ENCODE peak calls at places on chromosomes 7 and 10, in nine cellular contexts. One of them, this sample, is unnamed.

GRCh38 chr7:22647451-22648257 is 79.3 kb upstream of the IL6 start:
- DNase-seq in Calu3: no peak
- DNase-seq in GM23338: no peak
- DNase-seq in heart left ventricle: no peak
- DNase-seq in esophagus squamous epithelium: no peak
- DNase-seq in thoracic aorta: no peak
- DNase-seq in nephron progenitor cell: no peak
- DNase-seq in WTC11: no peak
- DNase-seq in A549: no peak
- DNase-seq in this sample: no peak

GRCh38 chr10:113930482-113931057 is 76.1 kb downstream of the NHLRC2 start:
- DNase-seq in nephron progenitor cell: no peak
- DNase-seq in esophagus squamous epithelium: no peak
- DNase-seq in heart left ventricle: no peak
- DNase-seq in thoracic aorta: no peak
- DNase-seq in WTC11: no peak
- DNase-seq in A549: no peak
- DNase-seq in GM23338: no peak
- DNase-seq in Calu3: no peak
- DNase-seq in this sample: no peak

GRCh38 chr7:28020302-28020940 is 160.2 kb downstream of the JAZF1 start:
- DNase-seq in WTC11: peak; percentile 65
- DNase-seq in esophagus squamous epithelium: no peak
- DNase-seq in GM23338: peak; percentile 88
- DNase-seq in nephron progenitor cell: peak; percentile 62
- DNase-seq in Calu3: peak; percentile 75
- DNase-seq in thoracic aorta: no peak
- DNase-seq in heart left ventricle: peak; percentile 71
- DNase-seq in A549: peak; percentile 86
- DNase-seq in this sample: peak; percentile 54

GRCh38 chr10:30557884-30558283 is 71.7 kb downstream of the LYZL2 start:
- DNase-seq in Calu3: no peak
- DNase-seq in nephron progenitor cell: no peak
- DNase-seq in GM23338: peak; percentile 55
- DNase-seq in A549: peak; percentile 38
- DNase-seq in heart left ventricle: no peak
- DNase-seq in esophagus squamous epithelium: no peak
- DNase-seq in thoracic aorta: no peak
- DNase-seq in WTC11: no peak
- DNase-seq in this sample: no peak

GRCh38 chr10:57657164-57657765 is 610.4 kb downstream of the IPMK start:
- DNase-seq in thoracic aorta: no peak
- DNase-seq in nephron progenitor cell: peak; percentile 60
- DNase-seq in A549: peak; percentile 21
- DNase-seq in WTC11: peak; percentile 68
- DNase-seq in GM23338: peak; percentile 87
- DNase-seq in heart left ventricle: peak; percentile 18
- DNase-seq in Calu3: peak; percentile 75
- DNase-seq in esophagus squamous epithelium: no peak
- DNase-seq in this sample: peak; percentile 14

GRCh38 chr7:32115831-32116230 is 45.6 kb upstream of the PDE1C start:
- DNase-seq in Calu3: peak; percentile 39
- DNase-seq in GM23338: no peak
- DNase-seq in nephron progenitor cell: no peak
- DNase-seq in thoracic aorta: no peak
- DNase-seq in A549: no peak
- DNase-seq in esophagus squamous epithelium: no peak
- DNase-seq in WTC11: no peak
- DNase-seq in heart left ventricle: no peak
- DNase-seq in this sample: no peak

GRCh38 chr7:72310301-72310700 is 101.8 kb downstream of the CALN1 start:
- DNase-seq in GM23338: no peak
- DNase-seq in nephron progenitor cell: no peak
- DNase-seq in esophagus squamous epithelium: no peak
- DNase-seq in Calu3: no peak
- DNase-seq in thoracic aorta: no peak
- DNase-seq in A549: no peak
- DNase-seq in heart left ventricle: no peak
- DNase-seq in WTC11: no peak
- DNase-seq in this sample: no peak

GRCh38 chr10:1309969-1310789 is 254.0 kb downstream of the WDR37 start:
- DNase-seq in WTC11: peak; percentile 44
- DNase-seq in thoracic aorta: no peak
- DNase-seq in esophagus squamous epithelium: no peak
- DNase-seq in nephron progenitor cell: no peak
- DNase-seq in GM23338: peak; percentile 91
- DNase-seq in A549: no peak
- DNase-seq in Calu3: no peak
- DNase-seq in heart left ventricle: no peak
- DNase-seq in this sample: no peak

GRCh38 chr10:33032354-33033254 is 74.6 kb upstream of the ITGB1 start:
- DNase-seq in esophagus squamous epithelium: no peak
- DNase-seq in heart left ventricle: no peak
- DNase-seq in Calu3: peak; percentile 15
- DNase-seq in WTC11: no peak
- DNase-seq in thoracic aorta: no peak
- DNase-seq in GM23338: no peak
- DNase-seq in A549: peak; percentile 44
- DNase-seq in nephron progenitor cell: no peak
- DNase-seq in this sample: no peak

GRCh38 chr7:142808802-142809583 is 38.2 kb downstream of the PRSS2 start:
- DNase-seq in nephron progenitor cell: no peak
- DNase-seq in GM23338: no peak
- DNase-seq in thoracic aorta: no peak
- DNase-seq in A549: no peak
- DNase-seq in Calu3: peak; percentile 45
- DNase-seq in heart left ventricle: no peak
- DNase-seq in esophagus squamous epithelium: peak; percentile 59
- DNase-seq in WTC11: no peak
- DNase-seq in this sample: no peak

GRCh38 chr10:57689898-57690297 is 577.8 kb downstream of the IPMK start:
- DNase-seq in GM23338: no peak
- DNase-seq in heart left ventricle: no peak
- DNase-seq in nephron progenitor cell: no peak
- DNase-seq in thoracic aorta: no peak
- DNase-seq in A549: no peak
- DNase-seq in WTC11: no peak
- DNase-seq in Calu3: no peak
- DNase-seq in esophagus squamous epithelium: no peak
- DNase-seq in this sample: no peak

GRCh38 chr10:71435571-71436267 is 39.0 kb downstream of the CDH23 start:
- DNase-seq in heart left ventricle: peak; percentile 49
- DNase-seq in GM23338: no peak
- DNase-seq in esophagus squamous epithelium: no peak
- DNase-seq in A549: no peak
- DNase-seq in WTC11: no peak
- DNase-seq in nephron progenitor cell: no peak
- DNase-seq in thoracic aorta: no peak
- DNase-seq in Calu3: no peak
- DNase-seq in this sample: no peak

GRCh38 chr10:23358357-23358756 is 13.8 kb upstream of the C10orf67 start:
- DNase-seq in thoracic aorta: no peak
- DNase-seq in esophagus squamous epithelium: no peak
- DNase-seq in WTC11: peak; percentile 23
- DNase-seq in heart left ventricle: no peak
- DNase-seq in GM23338: peak; percentile 55
- DNase-seq in Calu3: no peak
- DNase-seq in A549: no peak
- DNase-seq in nephron progenitor cell: no peak
- DNase-seq in this sample: no peak

GRCh38 chr7:30911561-30911969 is at the start of gene AQP1:
- DNase-seq in esophagus squamous epithelium: no peak
- DNase-seq in WTC11: no peak
- DNase-seq in nephron progenitor cell: no peak
- DNase-seq in GM23338: no peak
- DNase-seq in Calu3: no peak
- DNase-seq in heart left ventricle: peak; percentile 94
- DNase-seq in A549: no peak
- DNase-seq in thoracic aorta: peak; percentile 89
- DNase-seq in this sample: no peak

GRCh38 chr10:19845963-19846362 is 29.7 kb downstream of the PLXDC2 start:
- DNase-seq in thoracic aorta: no peak
- DNase-seq in WTC11: no peak
- DNase-seq in A549: no peak
- DNase-seq in nephron progenitor cell: no peak
- DNase-seq in esophagus squamous epithelium: no peak
- DNase-seq in heart left ventricle: no peak
- DNase-seq in GM23338: no peak
- DNase-seq in Calu3: no peak
- DNase-seq in this sample: no peak

GRCh38 chr7:151507806-151508205 is 11.9 kb downstream of the RHEB start:
- DNase-seq in heart left ventricle: no peak
- DNase-seq in esophagus squamous epithelium: no peak
- DNase-seq in GM23338: no peak
- DNase-seq in WTC11: no peak
- DNase-seq in thoracic aorta: no peak
- DNase-seq in nephron progenitor cell: no peak
- DNase-seq in A549: no peak
- DNase-seq in Calu3: no peak
- DNase-seq in this sample: no peak

GRCh38 chr10:105237685-105238084 is 596.6 kb downstream of the SORCS3 start:
- DNase-seq in Calu3: no peak
- DNase-seq in WTC11: no peak
- DNase-seq in nephron progenitor cell: no peak
- DNase-seq in GM23338: no peak
- DNase-seq in esophagus squamous epithelium: no peak
- DNase-seq in A549: no peak
- DNase-seq in heart left ventricle: no peak
- DNase-seq in thoracic aorta: no peak
- DNase-seq in this sample: no peak

GRCh38 chr7:118590107-118590506 is 365.6 kb downstream of the ANKRD7 start:
- DNase-seq in A549: no peak
- DNase-seq in Calu3: peak; percentile 6
- DNase-seq in WTC11: peak; percentile 34
- DNase-seq in esophagus squamous epithelium: no peak
- DNase-seq in heart left ventricle: no peak
- DNase-seq in thoracic aorta: no peak
- DNase-seq in nephron progenitor cell: peak; percentile 7
- DNase-seq in GM23338: peak; percentile 72
- DNase-seq in this sample: no peak

GRCh38 chr7:151901828-151902227 is 24.9 kb upstream of the PRKAG2 start:
- DNase-seq in A549: no peak
- DNase-seq in Calu3: no peak
- DNase-seq in thoracic aorta: no peak
- DNase-seq in heart left ventricle: no peak
- DNase-seq in nephron progenitor cell: no peak
- DNase-seq in esophagus squamous epithelium: no peak
- DNase-seq in WTC11: no peak
- DNase-seq in GM23338: no peak
- DNase-seq in this sample: no peak

GRCh38 chr7:351681-352480 is 61.9 kb downstream of the FOXL3 start:
- DNase-seq in GM23338: no peak
- DNase-seq in heart left ventricle: no peak
- DNase-seq in thoracic aorta: no peak
- DNase-seq in Calu3: no peak
- DNase-seq in A549: no peak
- DNase-seq in WTC11: no peak
- DNase-seq in nephron progenitor cell: no peak
- DNase-seq in esophagus squamous epithelium: no peak
- DNase-seq in this sample: no peak

GRCh38 chr10:33347227-33347626 is 12.8 kb upstream of the NRP1 start:
- DNase-seq in thoracic aorta: no peak
- DNase-seq in Calu3: no peak
- DNase-seq in GM23338: no peak
- DNase-seq in WTC11: no peak
- DNase-seq in nephron progenitor cell: no peak
- DNase-seq in esophagus squamous epithelium: no peak
- DNase-seq in heart left ventricle: no peak
- DNase-seq in A549: no peak
- DNase-seq in this sample: no peak

GRCh38 chr7:134562136-134562535 is 13.2 kb downstream of the AKR1B15 start:
- DNase-seq in GM23338: no peak
- DNase-seq in thoracic aorta: no peak
- DNase-seq in A549: no peak
- DNase-seq in heart left ventricle: no peak
- DNase-seq in esophagus squamous epithelium: no peak
- DNase-seq in WTC11: no peak
- DNase-seq in nephron progenitor cell: no peak
- DNase-seq in Calu3: no peak
- DNase-seq in this sample: peak; percentile 59

GRCh38 chr7:85737426-85737825 is 550.6 kb upstream of the SEMA3D start:
- DNase-seq in nephron progenitor cell: no peak
- DNase-seq in Calu3: no peak
- DNase-seq in WTC11: no peak
- DNase-seq in GM23338: no peak
- DNase-seq in heart left ventricle: no peak
- DNase-seq in esophagus squamous epithelium: no peak
- DNase-seq in thoracic aorta: no peak
- DNase-seq in A549: no peak
- DNase-seq in this sample: no peak
- TF ChIP-seq CTCF in nephron progenitor cell: no peak
- TF ChIP-seq CTCF in Calu3: no peak
- TF ChIP-seq CTCF in WTC11: no peak
- TF ChIP-seq CTCF in GM23338: no peak
- TF ChIP-seq CTCF in heart left ventricle: no peak
- TF ChIP-seq CTCF in esophagus squamous epithelium: no peak
- TF ChIP-seq CTCF in thoracic aorta: no peak
- TF ChIP-seq CTCF in A549: no peak
- TF ChIP-seq CTCF in this sample: no peak

GRCh38 chr7:8296362-8296659 is 34.3 kb upstream of the ICA1 start:
- DNase-seq in GM23338: no peak
- DNase-seq in Calu3: no peak
- DNase-seq in nephron progenitor cell: no peak
- DNase-seq in A549: no peak
- DNase-seq in WTC11: no peak
- DNase-seq in thoracic aorta: no peak
- DNase-seq in heart left ventricle: no peak
- DNase-seq in esophagus squamous epithelium: no peak
- DNase-seq in this sample: no peak
- TF ChIP-seq CTCF in GM23338: no peak
- TF ChIP-seq CTCF in Calu3: no peak
- TF ChIP-seq CTCF in nephron progenitor cell: no peak
- TF ChIP-seq CTCF in A549: no peak
- TF ChIP-seq CTCF in WTC11: no peak
- TF ChIP-seq CTCF in thoracic aorta: no peak
- TF ChIP-seq CTCF in heart left ventricle: no peak
- TF ChIP-seq CTCF in esophagus squamous epithelium: no peak
- TF ChIP-seq CTCF in this sample: no peak

GRCh38 chr7:10618934-10619333 is 354.7 kb upstream of the PHF14 start:
- DNase-seq in GM23338: peak; percentile 52
- DNase-seq in heart left ventricle: no peak
- DNase-seq in WTC11: no peak
- DNase-seq in Calu3: no peak
- DNase-seq in nephron progenitor cell: no peak
- DNase-seq in thoracic aorta: no peak
- DNase-seq in A549: no peak
- DNase-seq in esophagus squamous epithelium: no peak
- DNase-seq in this sample: no peak
- TF ChIP-seq CTCF in GM23338: no peak
- TF ChIP-seq CTCF in heart left ventricle: no peak
- TF ChIP-seq CTCF in WTC11: no peak
- TF ChIP-seq CTCF in Calu3: no peak
- TF ChIP-seq CTCF in nephron progenitor cell: no peak
- TF ChIP-seq CTCF in thoracic aorta: no peak
- TF ChIP-seq CTCF in A549: no peak
- TF ChIP-seq CTCF in esophagus squamous epithelium: no peak
- TF ChIP-seq CTCF in this sample: no peak

GRCh38 chr10:78852856-78853255 is 215.9 kb upstream of the ZMIZ1 start:
- DNase-seq in WTC11: peak; percentile 71
- DNase-seq in heart left ventricle: no peak
- DNase-seq in esophagus squamous epithelium: no peak
- DNase-seq in nephron progenitor cell: peak; percentile 22
- DNase-seq in thoracic aorta: no peak
- DNase-seq in A549: peak; percentile 19
- DNase-seq in GM23338: peak; percentile 70
- DNase-seq in Calu3: no peak
- DNase-seq in this sample: no peak
- TF ChIP-seq CTCF in WTC11: peak; percentile 42
- TF ChIP-seq CTCF in heart left ventricle: peak; percentile 32
- TF ChIP-seq CTCF in esophagus squamous epithelium: peak; percentile 51
- TF ChIP-seq CTCF in nephron progenitor cell: peak; percentile 25
- TF ChIP-seq CTCF in thoracic aorta: no peak
- TF ChIP-seq CTCF in A549: peak; percentile 23
- TF ChIP-seq CTCF in GM23338: peak; percentile 54
- TF ChIP-seq CTCF in Calu3: peak; percentile 36
- TF ChIP-seq CTCF in this sample: no peak

This sample was measured in AG09319.